ENCODE peak calls at places on chromosomes 3 and 15, in seven cellular contexts. C is K562, G is GM12878, M is SK-N-SH, E is HepG2, V is HCT116, R is H1. A is an unnamed sample.

GRCh38 chr15:67107014-67107812 is 41.8 kb downstream of the SMAD3 start:
- DNase-seq in C (peak), G (no peak), M (no peak), E (peak), V (peak), R (no peak), A (no peak)

GRCh38 chr3:122754867-122755835 is 38.5 kb downstream of the HSPBAP1 start:
- DNase-seq in C (peak), G (peak), M (peak), E (peak), V (peak), R (no peak), A (no peak)

GRCh38 chr3:129224984-129225393 is 24.4 kb upstream of the COPG1 start:
- DNase-seq in C (no peak), G (no peak), M (peak), E (peak), V (no peak), R (no peak), A (peak)

GRCh38 chr3:133649486-133650068 is 12.2 kb downstream of the TOPBP1 start:
- DNase-seq in C (no peak), G (no peak), M (no peak), E (no peak), V (no peak), R (no peak), A (no peak)

GRCh38 chr3:156750874-156751245 is 75.3 kb upstream of the LEKR1 start:
- DNase-seq in C (no peak), G (no peak), M (no peak), E (no peak), V (no peak), R (no peak), A (no peak)

GRCh38 chr3:155554777-155555445 is 190.0 kb downstream of the PLCH1 start:
- DNase-seq in C (no peak), G (peak), M (no peak), E (peak), V (no peak), R (no peak), A (no peak)

GRCh38 chr15:84604804-84605203 is 4.0 kb downstream of the ZSCAN2 start:
- DNase-seq in C (no peak), G (no peak), M (no peak), E (no peak), V (no peak), R (no peak), A (no peak)

GRCh38 chr3:170753421-170754344 is 116.3 kb downstream of the RPL22L1 start:
- DNase-seq in C (no peak), G (no peak), M (no peak), E (no peak), V (no peak), R (no peak), A (no peak)

GRCh38 chr3:83454353-83454752 is 1504.4 kb upstream of the CADM2 start:
- DNase-seq in C (no peak), G (no peak), M (no peak), E (no peak), V (no peak), R (no peak), A (no peak)

GRCh38 chr3:49916686-49917085 is 12.9 kb downstream of the MON1A start:
- DNase-seq in C (no peak), G (no peak), M (no peak), E (no peak), V (no peak), R (no peak), A (no peak)

GRCh38 chr15:80567721-80568157 is 127.4 kb upstream of the ABHD17C start:
- DNase-seq in C (peak), G (no peak), M (peak), E (peak), V (peak), R (peak), A (peak)

GRCh38 chr3:192821161-192821560 is 93.8 kb upstream of the FGF12 start:
- DNase-seq in C (no peak), G (no peak), M (no peak), E (no peak), V (no peak), R (no peak), A (no peak)

GRCh38 chr15:62950455-62950854 is 92.1 kb upstream of the TPM1 start:
- DNase-seq in C (no peak), G (no peak), M (peak), E (no peak), V (no peak), R (no peak), A (no peak)

GRCh38 chr3:101827211-101828174 is 21.8 kb upstream of the NFKBIZ start:
- DNase-seq in C (peak), G (peak), M (peak), E (peak), V (peak), R (no peak), A (peak)

GRCh38 chr3:131608296-131608695 is 105.5 kb upstream of the MRPL3 start:
- DNase-seq in C (no peak), G (peak), M (no peak), E (no peak), V (no peak), R (no peak), A (no peak)

GRCh38 chr3:131612745-131613144 is 110.0 kb upstream of the MRPL3 start:
- DNase-seq in C (no peak), G (no peak), M (no peak), E (no peak), V (no peak), R (no peak), A (no peak)

GRCh38 chr3:131608741-131609140 is 106.0 kb upstream of the MRPL3 start:
- DNase-seq in C (no peak), G (no peak), M (no peak), E (no peak), V (no peak), R (no peak), A (no peak)

DNA sequence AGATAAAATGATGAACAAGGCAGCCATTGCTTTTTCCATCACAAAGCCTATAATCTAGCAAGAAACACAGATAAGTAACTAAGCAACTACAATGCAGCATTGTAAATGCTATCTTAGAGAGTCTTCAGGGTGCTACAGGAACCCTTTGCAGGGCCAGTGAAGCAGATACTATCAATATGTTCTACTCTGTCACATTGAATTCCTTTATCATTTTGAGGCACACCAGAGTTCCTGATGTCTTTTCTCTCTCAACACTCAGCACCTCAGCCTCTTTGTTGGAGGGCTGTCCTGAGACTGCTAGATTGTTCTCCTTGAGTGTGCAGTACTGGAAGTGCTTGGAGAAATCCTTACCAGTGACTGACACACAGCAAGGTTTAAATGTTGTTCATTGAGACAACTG is 107.4 kb upstream of the MRPL3 start:
- DNase-seq in C (no peak), G (no peak), M (no peak), E (no peak), V (no peak), R (no peak), A (no peak)
- TF ChIP-seq JUND in C (no peak), G (no peak), M (no peak), E (no peak), V (no peak), R (no peak), A (no peak)

DNA sequence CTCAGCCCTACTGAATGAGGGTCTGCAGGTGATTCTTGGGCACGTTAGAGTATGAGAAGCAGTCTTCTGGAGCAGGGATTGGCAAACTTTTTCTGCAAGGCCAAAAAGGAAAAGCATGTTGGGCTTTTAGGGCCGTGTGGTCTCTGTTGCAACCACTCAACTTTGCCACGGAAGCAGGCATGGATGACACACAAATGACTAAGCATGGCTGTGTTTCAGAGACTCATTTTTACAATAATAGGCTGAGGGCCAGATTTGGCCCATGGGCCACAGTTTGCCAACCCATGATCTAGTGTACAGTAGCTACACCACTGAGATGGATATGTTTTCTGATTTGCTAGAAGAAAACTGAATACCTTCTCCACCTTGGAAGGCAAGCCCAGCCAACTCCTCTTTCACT is 66.1 kb upstream of the PRICKLE2 start:
- DNase-seq in C (no peak), G (no peak), M (no peak), E (no peak), V (no peak), R (no peak), A (no peak)
- TF ChIP-seq JUND in C (no peak), G (no peak), M (peak), E (no peak), V (no peak), R (no peak), A (no peak)

GRCh38 chr3:123914829-123915228 is 30.7 kb upstream of the MYLK start:
- DNase-seq in C (no peak), G (no peak), M (no peak), E (no peak), V (no peak), R (no peak), A (no peak)
- TF ChIP-seq JUND in C (no peak), G (no peak), M (no peak), E (no peak), V (no peak), R (no peak), A (no peak)

DNA sequence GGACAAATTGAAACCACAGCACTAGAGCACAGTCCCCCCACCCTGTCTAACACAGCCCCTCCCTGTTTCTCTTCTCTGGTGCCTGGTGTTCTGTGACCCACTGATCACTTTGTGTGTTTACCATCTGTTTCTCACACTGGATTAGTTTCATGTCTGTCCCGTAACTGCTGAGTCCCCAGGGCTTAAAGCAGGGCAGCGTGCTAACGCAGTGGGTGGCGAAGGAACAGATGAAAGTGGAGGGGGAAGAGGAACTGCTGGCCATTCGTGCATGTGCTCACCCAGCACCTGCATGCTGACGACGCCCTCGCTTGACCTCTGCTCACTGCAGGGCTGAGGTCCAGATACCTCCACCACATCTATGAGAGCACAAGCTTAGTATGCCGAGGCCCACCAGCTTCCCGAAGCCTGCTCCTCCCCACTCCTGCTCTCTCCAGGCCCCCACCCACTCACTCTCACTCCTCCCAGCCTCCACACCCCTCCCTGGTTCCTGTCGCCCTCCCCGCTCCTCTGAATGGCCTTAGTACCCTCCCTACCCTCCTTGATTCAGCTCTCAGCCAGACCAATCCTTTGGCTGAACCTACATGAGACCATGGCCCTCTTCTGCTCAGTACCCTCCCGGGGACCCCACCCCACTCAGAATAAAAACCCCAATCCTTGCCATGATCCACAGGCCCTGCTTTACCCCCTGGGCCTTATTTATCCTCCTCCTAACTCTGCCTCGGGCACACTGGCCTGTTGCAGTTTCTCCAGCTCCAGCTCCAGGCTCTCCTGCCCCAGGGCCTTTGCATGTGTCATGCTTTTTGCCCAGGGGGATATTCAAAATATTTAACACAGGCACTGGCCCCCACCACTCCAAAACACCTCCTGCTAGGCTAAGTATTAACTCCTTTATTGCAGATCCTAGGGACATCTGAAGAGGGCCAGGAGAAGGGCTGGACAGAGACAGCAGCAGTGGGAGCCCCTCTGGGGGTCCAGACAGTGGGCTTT is 15.1 kb upstream of the IQSEC1 start:
- DNase-seq in C (no peak), G (no peak), M (no peak), E (no peak), V (no peak), R (no peak), A (no peak)
- TF ChIP-seq JUND in C (no peak), G (no peak), M (no peak), E (no peak), V (no peak), R (no peak), A (no peak)

DNA sequence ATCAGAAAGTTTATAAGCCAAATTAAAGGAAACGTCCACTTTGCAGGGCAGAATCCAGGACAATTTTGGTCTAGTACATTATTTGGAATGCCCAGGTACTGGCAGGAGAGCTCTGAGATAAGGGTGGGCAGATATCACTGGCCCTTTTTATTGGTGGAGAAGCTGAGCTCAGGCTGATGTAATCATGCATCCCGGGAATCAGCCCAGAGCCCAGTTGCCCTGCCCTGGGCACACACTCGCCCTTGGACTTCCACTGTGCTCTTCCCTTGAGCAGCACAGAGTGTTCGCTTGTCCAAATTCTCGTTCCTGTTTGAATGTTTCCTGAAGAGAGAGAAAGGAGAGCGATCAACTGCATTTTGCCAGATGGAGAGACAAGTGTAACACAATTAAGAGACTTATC is 3.7 kb downstream of the AQP9 start:
- DNase-seq in C (no peak), G (no peak), M (no peak), E (no peak), V (no peak), R (no peak), A (no peak)
- TF ChIP-seq JUND in C (no peak), G (no peak), M (no peak), E (no peak), V (no peak), R (no peak), A (no peak)

GRCh38 chr3:52259035-52259434 is 13.5 kb downstream of the PPM1M start:
- DNase-seq in C (no peak), G (no peak), M (no peak), E (no peak), V (no peak), R (no peak), A (no peak)
- TF ChIP-seq JUND in C (no peak), G (no peak), M (no peak), E (no peak), V (no peak), R (no peak), A (no peak)

GRCh38 chr15:30023798-30024295 is 58.9 kb upstream of the GOLGA8J start:
- DNase-seq in C (no peak), G (no peak), M (no peak), E (no peak), V (no peak), R (no peak), A (peak)
- TF ChIP-seq JUND in C (no peak), G (no peak), M (no peak), E (no peak), V (no peak), R (no peak), A (no peak)